ENCODE peak calls at places on chromosomes 7 and 10, in seven cellular contexts. V is GM12892; X is IMR-90; J is left colon; U is Kasumi-1; Q is Karpas-422; G is activated naive CD4-positive, alpha-beta T cell treated with anti-CD3 and anti-CD28 coated beads, Interleukin-2, amount 50 U/mL, for 72 hours. B is an unnamed sample.

GRCh38 chr7:28958235-28958945 is at the start of gene TRIL:
- DNase-seq in V (peak; percentile 11), X (peak; percentile 50), J (peak; percentile 57), U (no peak), Q (no peak), G (no peak), B (peak; percentile 75)

GRCh38 chr7:35185908-35186731 is 67.8 kb downstream of the TBX20 start:
- DNase-seq in V (no peak), X (peak; percentile 8), J (peak; percentile 23), U (no peak), Q (no peak), G (no peak), B (peak; percentile 37)

GRCh38 chr10:31758495-31758894 is 170.1 kb downstream of the ARHGAP12 start:
- DNase-seq in V (no peak), X (no peak), J (no peak), U (no peak), Q (no peak), G (no peak), B (no peak)

GRCh38 chr7:69833964-69834363 is 235.7 kb downstream of the AUTS2 start:
- DNase-seq in V (no peak), X (no peak), J (no peak), U (no peak), Q (no peak), G (no peak), B (no peak)

GRCh38 chr7:156178214-156178613 is 366.0 kb upstream of the SHH start:
- DNase-seq in V (no peak), X (no peak), J (no peak), U (no peak), Q (no peak), G (no peak), B (no peak)

GRCh38 chr7:99196536-99197288 is 11.2 kb downstream of the KPNA7 start:
- DNase-seq in V (no peak), X (peak; percentile 55), J (no peak), U (peak; percentile 13), Q (no peak), G (no peak), B (peak; percentile 24)

GRCh38 chr7:29255199-29255838 is 60.7 kb downstream of the CHN2 start:
- DNase-seq in V (no peak), X (no peak), J (no peak), U (no peak), Q (no peak), G (no peak), B (peak; percentile 7)

GRCh38 chr10:62193479-62193878 is 75.2 kb downstream of the RTKN2 start:
- DNase-seq in V (no peak), X (no peak), J (no peak), U (no peak), Q (no peak), G (no peak), B (no peak)

GRCh38 chr7:37113661-37114355 is 334.9 kb downstream of the ELMO1 start:
- DNase-seq in V (no peak), X (no peak), J (no peak), U (no peak), Q (no peak), G (no peak), B (no peak)

GRCh38 chr7:96316949-96317348 is 4.9 kb downstream of the SLC25A13 start:
- DNase-seq in V (no peak), X (no peak), J (no peak), U (no peak), Q (no peak), G (no peak), B (no peak)

GRCh38 chr10:16689227-16689626 is 128.0 kb downstream of the RSU1 start:
- DNase-seq in V (no peak), X (no peak), J (no peak), U (no peak), Q (no peak), G (no peak), B (peak; percentile 47)

GRCh38 chr7:12719141-12719919 is 31.9 kb downstream of the ARL4A start:
- DNase-seq in V (no peak), X (peak; percentile 86), J (no peak), U (no peak), Q (no peak), G (no peak), B (peak; percentile 88)

GRCh38 chr10:110456523-110457091 is 41.1 kb upstream of the DUSP5 start:
- DNase-seq in V (no peak), X (peak; percentile 67), J (no peak), U (no peak), Q (no peak), G (no peak), B (peak; percentile 64)

GRCh38 chr7:151246161-151247015 is 2.1 kb downstream of the SMARCD3 start:
- DNase-seq in V (no peak), X (no peak), J (no peak), U (no peak), Q (no peak), G (no peak), B (no peak)

GRCh38 chr10:129785536-129785981 is 178.5 kb downstream of the EBF3 start:
- DNase-seq in V (no peak), X (no peak), J (no peak), U (no peak), Q (no peak), G (no peak), B (no peak)

GRCh38 chr10:120253131-120253530 is 203.9 kb upstream of the PLPP4 start:
- DNase-seq in V (no peak), X (no peak), J (no peak), U (no peak), Q (no peak), G (no peak), B (no peak)

GRCh38 chr7:117808273-117808868 is 64.9 kb downstream of the CTTNBP2 start:
- DNase-seq in V (no peak), X (no peak), J (no peak), U (no peak), Q (no peak), G (no peak), B (peak; percentile 12)

GRCh38 chr7:78167825-78168224 is 369.3 kb downstream of the PHTF2 start:
- DNase-seq in V (no peak), X (no peak), J (no peak), U (no peak), Q (no peak), G (no peak), B (no peak)

GRCh38 chr7:46257766-46258448 is 336.8 kb upstream of the IGFBP3 start:
- DNase-seq in V (no peak), X (peak; percentile 93), J (no peak), U (no peak), Q (no peak), G (no peak), B (peak; percentile 91)

GRCh38 chr10:103736763-103737162 is 118.6 kb downstream of the SH3PXD2A start:
- DNase-seq in V (no peak), X (no peak), J (no peak), U (no peak), Q (peak; percentile 87), G (no peak), B (peak; percentile 46)

GRCh38 chr10:15478950-15479349 is 107.9 kb upstream of the FAM171A1 start:
- DNase-seq in V (no peak), X (no peak), J (no peak), U (no peak), Q (no peak), G (no peak), B (no peak)

GRCh38 chr10:101079874-101080273 is 18.1 kb downstream of the KAZALD1 start:
- DNase-seq in V (no peak), X (no peak), J (no peak), U (no peak), Q (no peak), G (no peak), B (no peak)

GRCh38 chr7:157371296-157371695 is 34.5 kb downstream of the DNAJB6 start:
- DNase-seq in V (no peak), X (no peak), J (no peak), U (no peak), Q (no peak), G (no peak), B (no peak)

GRCh38 chr7:26653430-26653911 is 210.9 kb downstream of the SKAP2 start:
- DNase-seq in V (no peak), X (no peak), J (peak; percentile 52), U (no peak), Q (no peak), G (no peak), B (no peak)

B was measured in iris pigment epithelial cell.